ENCODE peak calls at places on chromosome 13, in nine cellular contexts. One of them, this sample, is unnamed.

GRCh38 chr13:107284168-107284567 is 716.2 kb upstream of the ARGLU1 start:
- DNase-seq in endothelial cell of umbilical vein: peak
- DNase-seq in SK-N-MC: no peak
- DNase-seq in K562: no peak
- DNase-seq in upper lobe of left lung: no peak
- DNase-seq in stomach: no peak
- DNase-seq in transverse colon: no peak
- DNase-seq in sigmoid colon: no peak
- DNase-seq in prostate gland: no peak
- DNase-seq in this sample: no peak

GRCh38 chr13:103145476-103145875 is 79.3 kb upstream of the SLC10A2 start:
- DNase-seq in endothelial cell of umbilical vein: no peak
- DNase-seq in SK-N-MC: no peak
- DNase-seq in K562: no peak
- DNase-seq in upper lobe of left lung: no peak
- DNase-seq in stomach: no peak
- DNase-seq in transverse colon: no peak
- DNase-seq in sigmoid colon: no peak
- DNase-seq in prostate gland: no peak
- DNase-seq in this sample: no peak

GRCh38 chr13:67052550-67053237 is 177.4 kb downstream of the PCDH9 start:
- DNase-seq in endothelial cell of umbilical vein: no peak
- DNase-seq in SK-N-MC: no peak
- DNase-seq in K562: no peak
- DNase-seq in upper lobe of left lung: no peak
- DNase-seq in stomach: no peak
- DNase-seq in transverse colon: no peak
- DNase-seq in sigmoid colon: no peak
- DNase-seq in prostate gland: no peak
- DNase-seq in this sample: no peak

GRCh38 chr13:89746554-89746953 is 1600.9 kb upstream of the MIR17HG start:
- DNase-seq in endothelial cell of umbilical vein: no peak
- DNase-seq in SK-N-MC: no peak
- DNase-seq in K562: no peak
- DNase-seq in upper lobe of left lung: no peak
- DNase-seq in stomach: no peak
- DNase-seq in transverse colon: no peak
- DNase-seq in sigmoid colon: no peak
- DNase-seq in prostate gland: no peak
- DNase-seq in this sample: no peak

GRCh38 chr13:73058432-73058740 is 419 bp upstream of the KLF5 start:
- DNase-seq in endothelial cell of umbilical vein: no peak
- DNase-seq in SK-N-MC: no peak
- DNase-seq in K562: no peak
- DNase-seq in upper lobe of left lung: no peak
- DNase-seq in stomach: no peak
- DNase-seq in transverse colon: no peak
- DNase-seq in sigmoid colon: no peak
- DNase-seq in prostate gland: no peak
- DNase-seq in this sample: no peak

GRCh38 chr13:75621147-75621546 is 15.0 kb upstream of the LMO7 start:
- DNase-seq in endothelial cell of umbilical vein: peak
- DNase-seq in SK-N-MC: peak
- DNase-seq in K562: no peak
- DNase-seq in upper lobe of left lung: no peak
- DNase-seq in stomach: no peak
- DNase-seq in transverse colon: no peak
- DNase-seq in sigmoid colon: no peak
- DNase-seq in prostate gland: no peak
- DNase-seq in this sample: no peak

GRCh38 chr13:98577823-98578285 is 947 bp upstream of the STK24 start:
- DNase-seq in endothelial cell of umbilical vein: no peak
- DNase-seq in SK-N-MC: no peak
- DNase-seq in K562: no peak
- DNase-seq in upper lobe of left lung: no peak
- DNase-seq in stomach: peak
- DNase-seq in transverse colon: no peak
- DNase-seq in sigmoid colon: no peak
- DNase-seq in prostate gland: no peak
- DNase-seq in this sample: no peak

GRCh38 chr13:51865838-51866237 is 4.1 kb downstream of the CCDC70 start:
- DNase-seq in endothelial cell of umbilical vein: no peak
- DNase-seq in SK-N-MC: no peak
- DNase-seq in K562: no peak
- DNase-seq in upper lobe of left lung: no peak
- DNase-seq in stomach: no peak
- DNase-seq in transverse colon: no peak
- DNase-seq in sigmoid colon: no peak
- DNase-seq in prostate gland: no peak
- DNase-seq in this sample: no peak

DNA sequence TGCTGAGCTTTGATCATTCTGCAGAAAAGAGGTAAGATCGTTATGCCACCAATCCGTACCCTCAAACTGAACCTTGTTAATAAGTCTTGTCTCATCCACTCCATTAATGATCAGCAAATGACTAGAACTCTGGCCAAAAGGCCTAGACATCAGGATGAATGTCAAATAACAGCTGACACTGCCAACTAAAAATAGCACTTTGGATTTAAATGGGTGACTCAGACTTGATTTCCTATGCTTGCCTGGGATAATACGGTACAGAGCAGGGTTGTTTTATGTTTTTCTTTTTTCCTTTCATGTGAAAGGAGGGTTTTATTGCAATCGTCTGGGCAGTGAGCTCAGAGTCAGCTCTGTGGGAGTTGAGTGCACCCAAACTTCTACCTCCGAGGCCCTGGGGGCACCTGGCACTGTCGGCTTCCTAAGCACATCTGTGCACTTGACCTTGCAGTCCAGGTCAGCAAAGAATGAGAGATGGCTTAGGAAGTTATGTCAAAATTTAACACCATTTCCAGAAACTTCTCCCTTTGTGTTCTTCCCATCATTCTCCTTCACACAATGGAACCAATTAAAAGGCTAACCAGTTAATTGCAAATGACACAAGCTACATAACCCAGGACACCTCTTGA is 134.1 kb downstream of the LACC1 start:
- DNase-seq in endothelial cell of umbilical vein: peak
- DNase-seq in SK-N-MC: no peak
- DNase-seq in K562: no peak
- DNase-seq in upper lobe of left lung: no peak
- DNase-seq in stomach: no peak
- DNase-seq in transverse colon: no peak
- DNase-seq in sigmoid colon: no peak
- DNase-seq in prostate gland: no peak
- DNase-seq in this sample: no peak
- H3K27ac ChIP-seq in endothelial cell of umbilical vein: peak
- H3K27ac ChIP-seq in SK-N-MC: no peak
- H3K27ac ChIP-seq in K562: no peak
- H3K27ac ChIP-seq in upper lobe of left lung: peak
- H3K27ac ChIP-seq in stomach: no peak
- H3K27ac ChIP-seq in transverse colon: peak
- H3K27ac ChIP-seq in sigmoid colon: peak
- H3K27ac ChIP-seq in prostate gland: no peak
- H3K27ac ChIP-seq in this sample: no peak

DNA sequence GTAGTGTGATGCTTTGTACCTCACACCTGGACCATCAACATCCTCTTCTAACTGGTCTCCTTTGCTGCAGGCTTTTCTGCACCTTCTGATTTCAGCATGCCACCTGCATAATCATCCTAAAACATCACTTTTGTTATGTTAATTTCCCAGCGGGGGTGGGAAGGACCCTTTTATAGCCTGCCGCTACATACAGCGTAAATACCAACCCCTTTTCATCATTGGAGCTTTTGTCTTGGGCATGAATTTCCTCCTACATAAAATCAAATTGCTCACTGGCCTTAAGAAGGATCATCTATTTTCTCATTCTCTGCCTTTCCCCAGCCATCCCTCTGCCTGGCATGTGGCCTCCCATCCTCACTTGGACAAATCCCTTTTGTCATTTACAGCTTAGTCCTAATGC is 124.7 kb downstream of the RBM26 start:
- DNase-seq in endothelial cell of umbilical vein: no peak
- DNase-seq in SK-N-MC: no peak
- DNase-seq in K562: no peak
- DNase-seq in upper lobe of left lung: no peak
- DNase-seq in stomach: no peak
- DNase-seq in transverse colon: no peak
- DNase-seq in sigmoid colon: no peak
- DNase-seq in prostate gland: no peak
- DNase-seq in this sample: no peak
- TF ChIP-seq POLR2AphosphoS5 in endothelial cell of umbilical vein: no peak
- TF ChIP-seq POLR2AphosphoS5 in SK-N-MC: no peak
- TF ChIP-seq POLR2AphosphoS5 in K562: no peak
- TF ChIP-seq POLR2AphosphoS5 in upper lobe of left lung: no peak
- TF ChIP-seq POLR2AphosphoS5 in stomach: no peak
- TF ChIP-seq POLR2AphosphoS5 in transverse colon: no peak
- TF ChIP-seq POLR2AphosphoS5 in sigmoid colon: no peak
- TF ChIP-seq POLR2AphosphoS5 in prostate gland: no peak
- TF ChIP-seq POLR2AphosphoS5 in this sample: no peak

GRCh38 chr13:110390572-110390971 is 83.5 kb downstream of the COL4A2 start:
- DNase-seq in endothelial cell of umbilical vein: no peak
- DNase-seq in SK-N-MC: no peak
- DNase-seq in K562: no peak
- DNase-seq in upper lobe of left lung: no peak
- DNase-seq in stomach: no peak
- DNase-seq in transverse colon: no peak
- DNase-seq in sigmoid colon: no peak
- DNase-seq in prostate gland: no peak
- DNase-seq in this sample: no peak
- H3K27ac ChIP-seq in endothelial cell of umbilical vein: peak
- H3K27ac ChIP-seq in SK-N-MC: no peak
- H3K27ac ChIP-seq in K562: no peak
- H3K27ac ChIP-seq in upper lobe of left lung: peak
- H3K27ac ChIP-seq in stomach: no peak
- H3K27ac ChIP-seq in transverse colon: peak
- H3K27ac ChIP-seq in sigmoid colon: peak
- H3K27ac ChIP-seq in prostate gland: peak
- H3K27ac ChIP-seq in this sample: no peak

GRCh38 chr13:37026778-37027177 is 26.2 kb downstream of the EXOSC8 start:
- DNase-seq in endothelial cell of umbilical vein: peak
- DNase-seq in SK-N-MC: no peak
- DNase-seq in K562: no peak
- DNase-seq in upper lobe of left lung: no peak
- DNase-seq in stomach: no peak
- DNase-seq in transverse colon: no peak
- DNase-seq in sigmoid colon: no peak
- DNase-seq in prostate gland: no peak
- DNase-seq in this sample: no peak
- TF ChIP-seq POLR2AphosphoS5 in endothelial cell of umbilical vein: no peak
- TF ChIP-seq POLR2AphosphoS5 in SK-N-MC: no peak
- TF ChIP-seq POLR2AphosphoS5 in K562: no peak
- TF ChIP-seq POLR2AphosphoS5 in upper lobe of left lung: no peak
- TF ChIP-seq POLR2AphosphoS5 in stomach: no peak
- TF ChIP-seq POLR2AphosphoS5 in transverse colon: no peak
- TF ChIP-seq POLR2AphosphoS5 in sigmoid colon: no peak
- TF ChIP-seq POLR2AphosphoS5 in prostate gland: no peak
- TF ChIP-seq POLR2AphosphoS5 in this sample: no peak

This sample was measured in HL-60.